ENCODE peak calls at places on chromosome 20, in ten cellular contexts. U is stimulated activated naive B cell treated with anti-CD40 and anti-IgM and Interleukin-4, amounts not matched to agents 10 μg/mL and 1 μg/mL and 100 μg/mL, for 72 hours; Y is neuronal stem cell; B is sigmoid colon; V is NCI-H1092 treated with DMSO at 0.1 percent for 48 hours; L is GM04503; T is CD4-positive, alpha-beta memory T cell; O is stimulated activated CD8-positive, alpha-beta memory T cell treated with anti-CD3 and anti-CD28 coated beads, Interleukin-4, amount 100 ng/mL, for 4 hours; I is activated naive CD8-positive, alpha-beta T cell treated with anti-CD3 and anti-CD28 coated beads for 36 hours; X is activated CD4-positive, alpha-beta T cell treated with anti-CD3 and anti-CD28 coated beads, Interleukin-2, amount 50 U/mL, for 24 hours. S is an unnamed sample.

GRCh38 chr20:36728986-36729385 is 16.9 kb downstream of the NDRG3 start:
- DNase-seq in U (no peak), Y (no peak), B (no peak), V (no peak), L (no peak), T (no peak), O (no peak), I (no peak), X (no peak), S (peak)

GRCh38 chr20:32152421-32153155 is 43.1 kb downstream of the TM9SF4 start:
- DNase-seq in U (no peak), Y (no peak), B (peak), V (no peak), L (no peak), T (no peak), O (no peak), I (no peak), X (no peak), S (no peak)

GRCh38 chr20:46215913-46216707 is 92.2 kb downstream of the CDH22 start:
- DNase-seq in U (no peak), Y (peak), B (no peak), V (no peak), L (no peak), T (no peak), O (no peak), I (no peak), X (no peak), S (peak)

GRCh38 chr20:56158489-56158888 is 90.0 kb upstream of the MC3R start:
- DNase-seq in U (no peak), Y (no peak), B (no peak), V (no peak), L (no peak), T (no peak), O (no peak), I (no peak), X (no peak), S (no peak)

GRCh38 chr20:40763646-40764295 is 74.7 kb upstream of the MAFB start:
- DNase-seq in U (no peak), Y (no peak), B (no peak), V (no peak), L (no peak), T (no peak), O (no peak), I (no peak), X (no peak), S (no peak)

GRCh38 chr20:17995967-17996819 is 27.4 kb downstream of the MGME1 start:
- DNase-seq in U (peak), Y (peak), B (no peak), V (peak), L (no peak), T (peak), O (peak), I (peak), X (no peak), S (peak)

GRCh38 chr20:19381947-19382346 is 169.5 kb downstream of the SLC24A3 start:
- DNase-seq in U (no peak), Y (no peak), B (no peak), V (no peak), L (no peak), T (no peak), O (no peak), I (no peak), X (no peak), S (no peak)

GRCh38 chr20:50041238-50041915 is 58.6 kb downstream of the SNAI1 start:
- DNase-seq in U (peak), Y (no peak), B (no peak), V (no peak), L (no peak), T (no peak), O (no peak), I (no peak), X (no peak), S (no peak)

GRCh38 chr20:17896771-17897369 is 71.7 kb downstream of the SNX5 start:
- DNase-seq in U (peak), Y (no peak), B (peak), V (no peak), L (no peak), T (no peak), O (no peak), I (no peak), X (no peak), S (no peak)

GRCh38 chr20:50280851-50281655 is 90.4 kb downstream of the CEBPB start:
- DNase-seq in U (no peak), Y (no peak), B (no peak), V (no peak), L (no peak), T (no peak), O (no peak), I (no peak), X (no peak), S (no peak)

GRCh38 chr20:1274485-1275313 is 8.6 kb downstream of the SNPH start:
- DNase-seq in U (no peak), Y (no peak), B (peak), V (peak), L (no peak), T (no peak), O (no peak), I (no peak), X (no peak), S (no peak)

GRCh38 chr20:54668271-54669053 is 193.1 kb downstream of the DOK5 start:
- DNase-seq in U (peak), Y (no peak), B (no peak), V (peak), L (no peak), T (no peak), O (no peak), I (peak), X (no peak), S (no peak)

GRCh38 chr20:8522191-8522590 is 390.1 kb downstream of the PLCB1 start:
- DNase-seq in U (no peak), Y (no peak), B (no peak), V (no peak), L (no peak), T (no peak), O (no peak), I (no peak), X (no peak), S (no peak)

GRCh38 chr20:43341541-43341940 is 116.2 kb upstream of the SRSF6 start:
- DNase-seq in U (no peak), Y (no peak), B (no peak), V (no peak), L (no peak), T (no peak), O (no peak), I (no peak), X (no peak), S (no peak)

GRCh38 chr20:11995750-11996567 is 78.3 kb downstream of the BTBD3 start:
- DNase-seq in U (no peak), Y (no peak), B (no peak), V (no peak), L (no peak), T (no peak), O (no peak), I (no peak), X (no peak), S (no peak)

GRCh38 chr20:33915726-33916331 is 77.9 kb upstream of the RALY start:
- DNase-seq in U (peak), Y (no peak), B (no peak), V (no peak), L (no peak), T (peak), O (peak), I (peak), X (peak), S (no peak)

GRCh38 chr20:4763776-4764525 is 42.2 kb downstream of the PRND start:
- DNase-seq in U (no peak), Y (no peak), B (no peak), V (no peak), L (no peak), T (no peak), O (no peak), I (no peak), X (no peak), S (no peak)

S was measured in NT2/D1.